ENCODE peak calls at places on chromosomes 5 and 9, in four cellular contexts. G is left ventricle myocardium inferior, Z is non-pigmented ciliary epithelial cell, L is lower leg skin. W is an unnamed sample.

GRCh38 chr5:72441861-72442540 is 65.2 kb downstream of the ZNF366 start:
- DNase-seq in Z (peak), L (no peak), G (no peak), W (peak)

GRCh38 chr5:59485104-59485503 is 408.4 kb downstream of the PDE4D start:
- DNase-seq in Z (no peak), L (no peak), G (no peak), W (no peak)

GRCh38 chr5:54718647-54719046 is 201.1 kb downstream of the SNX18 start:
- DNase-seq in G (peak), L (peak), Z (no peak), W (no peak)

GRCh38 chr5:178387856-178388190 is 155.2 kb upstream of the PHYKPL start:
- DNase-seq in G (no peak), Z (no peak), L (peak), W (no peak)

GRCh38 chr5:150106669-150107068 is 20.3 kb upstream of the CSF1R start:
- DNase-seq in G (no peak), Z (no peak), L (no peak), W (no peak)

GRCh38 chr5:127028822-127029457 is 1.4 kb downstream of the MARCHF3 start:
- DNase-seq in Z (no peak), L (no peak), G (no peak), W (no peak)

GRCh38 chr9:93332317-93332716 is 119.2 kb upstream of the FAM120A start:
- DNase-seq in L (no peak), G (no peak), Z (no peak), W (no peak)

GRCh38 chr9:98333703-98334582 is 78.5 kb upstream of the TBC1D2 start:
- DNase-seq in G (no peak), Z (no peak), L (peak), W (peak)

GRCh38 chr5:1949253-1949652 is 66.5 kb upstream of the IRX4 start:
- DNase-seq in L (no peak), Z (no peak), G (no peak), W (no peak)

GRCh38 chr5:154475613-154476342 is 2.2 kb downstream of the HAND1 start:
- DNase-seq in Z (no peak), L (peak), G (no peak), W (no peak)

GRCh38 chr9:34651286-34651685 is 699 bp upstream of the IL11RA start:
- DNase-seq in Z (no peak), G (no peak), L (no peak), W (peak)

GRCh38 chr5:156678484-156678883 is 171.6 kb upstream of the PPP1R2B start:
- DNase-seq in G (no peak), Z (no peak), L (no peak), W (no peak)

GRCh38 chr5:140926903-140927573 is 939 bp downstream of the PCDHAC1 start:
- DNase-seq in L (no peak), G (peak), Z (no peak), W (no peak)

GRCh38 chr9:13049223-13049622 is 230.3 kb downstream of the MPDZ start:
- DNase-seq in G (no peak), Z (no peak), L (no peak), W (peak)

GRCh38 chr9:6889868-6890267 is 132.1 kb downstream of the KDM4C start:
- DNase-seq in G (no peak), L (no peak), Z (no peak), W (no peak)

GRCh38 chr9:121773954-121774714 is 122.7 kb downstream of the DAB2IP start:
- DNase-seq in L (no peak), Z (no peak), G (peak), W (no peak)

GRCh38 chr9:82934949-82935348 is 128.0 kb downstream of the RASEF start:
- DNase-seq in G (no peak), L (no peak), Z (peak), W (peak)

GRCh38 chr9:111301195-111301594 is 28.8 kb downstream of the OR2K2 start:
- DNase-seq in G (no peak), Z (no peak), L (no peak), W (no peak)

GRCh38 chr5:66206465-66206864 is 62.4 kb downstream of the SREK1 start:
- DNase-seq in L (no peak), Z (no peak), G (no peak), W (no peak)

GRCh38 chr5:98941131-98941883 is 12.5 kb upstream of the CHD1 start:
- DNase-seq in G (no peak), L (no peak), Z (no peak), W (no peak)

GRCh38 chr5:131212471-131213021 is 41.8 kb downstream of the LYRM7 start:
- DNase-seq in G (no peak), Z (no peak), L (no peak), W (no peak)